ENCODE peak calls at places on chromosomes 16 and 17, in nine cellular contexts. B is A673; L is pancreas; S is upper lobe of left lung; X is cardiac muscle cell; J is GM23248; F is Panc1; H is CD8-positive, alpha-beta memory T cell; Q is psoas muscle. T is an unnamed sample.

GRCh38 chr17:1830288-1830687 is 483 bp downstream of the RPA1 start:
- DNase-seq in B (peak; percentile 25), L (no peak), S (no peak), X (peak; percentile 34), J (peak; percentile 35), F (no peak), H (no peak), Q (no peak), T (no peak)

GRCh38 chr16:66617010-66617434 is 12.5 kb downstream of the CMTM3 start:
- DNase-seq in B (no peak), L (no peak), S (no peak), X (no peak), J (no peak), F (no peak), H (no peak), Q (no peak), T (no peak)

GRCh38 chr16:9859706-9860105 is 322.5 kb downstream of the GRIN2A start:
- DNase-seq in B (peak; percentile 1), L (no peak), S (no peak), X (no peak), J (no peak), F (no peak), H (no peak), Q (no peak), T (no peak)

GRCh38 chr16:58503863-58504688 is 4.1 kb downstream of the NDRG4 start:
- DNase-seq in B (no peak), L (no peak), S (peak; percentile 54), X (no peak), J (no peak), F (no peak), H (no peak), Q (no peak), T (no peak)

GRCh38 chr17:951388-952132 is 28.0 kb downstream of the NXN start:
- DNase-seq in B (no peak), L (peak; percentile 54), S (peak; percentile 76), X (peak; percentile 87), J (peak; percentile 77), F (no peak), H (no peak), Q (no peak), T (no peak)

GRCh38 chr16:68737730-68738590 is 868 bp downstream of the CDH1 start:
- DNase-seq in B (no peak), L (peak; percentile 83), S (peak; percentile 87), X (peak; percentile 18), J (no peak), F (no peak), H (no peak), Q (no peak), T (no peak)

GRCh38 chr17:56786989-56787482 is 46.7 kb downstream of the C17orf67 start:
- DNase-seq in B (no peak), L (no peak), S (no peak), X (no peak), J (peak; percentile 96), F (peak; percentile 65), H (no peak), Q (no peak), T (no peak)

GRCh38 chr17:47708864-47709541 is 15.0 kb downstream of the TBKBP1 start:
- DNase-seq in B (no peak), L (peak; percentile 41), S (peak; percentile 89), X (no peak), J (no peak), F (no peak), H (no peak), Q (no peak), T (no peak)

GRCh38 chr17:82603981-82604448 is 44.2 kb downstream of the WDR45B start:
- DNase-seq in B (no peak), L (no peak), S (no peak), X (no peak), J (no peak), F (no peak), H (no peak), Q (no peak), T (peak; percentile 57)

GRCh38 chr17:67974598-67975066 is 21.6 kb downstream of the C17orf58 start:
- DNase-seq in B (peak; percentile 33), L (no peak), S (no peak), X (no peak), J (no peak), F (no peak), H (no peak), Q (no peak), T (no peak)

GRCh38 chr17:30187528-30187927 is 48.0 kb downstream of the SLC6A4 start:
- DNase-seq in B (no peak), L (no peak), S (no peak), X (no peak), J (no peak), F (no peak), H (no peak), Q (no peak), T (no peak)

GRCh38 chr16:79401157-79401556 is 199.4 kb downstream of the MAF start:
- DNase-seq in B (no peak), L (no peak), S (no peak), X (no peak), J (no peak), F (no peak), H (no peak), Q (no peak), T (no peak)
- H3K4me1 ChIP-seq in B (no peaks in the 10 kb centered on the region), L (no peaks in the 10 kb centered on the region), S (no peaks in the 10 kb centered on the region), X (no peaks in the 10 kb centered on the region), J (no peaks in the 10 kb centered on the region), F (no peaks in the 10 kb centered on the region), H (no peaks in the 10 kb centered on the region), Q (no peaks in the 10 kb centered on the region), T (no peaks in the 10 kb centered on the region)

GRCh38 chr16:88382491-88383400 is at the start of gene ZNF469:
- DNase-seq in B (no peak), L (no peak), S (peak; percentile 88), X (peak; percentile 69), J (peak; percentile 77), F (no peak), H (no peak), Q (peak; percentile 60), T (no peak)
- H3K27ac ChIP-seq in B (no peak within 1 kb of the TSS), L (no peak within 1 kb of the TSS), S (peak within 1 kb of the TSS; percentile 54), X (no peak within 1 kb of the TSS), J (peak within 1 kb of the TSS; percentile 40), F (peak within 1 kb of the TSS; percentile 39), H (no peak within 1 kb of the TSS), Q (no peak within 1 kb of the TSS), T (no peak within 1 kb of the TSS)

DNA sequence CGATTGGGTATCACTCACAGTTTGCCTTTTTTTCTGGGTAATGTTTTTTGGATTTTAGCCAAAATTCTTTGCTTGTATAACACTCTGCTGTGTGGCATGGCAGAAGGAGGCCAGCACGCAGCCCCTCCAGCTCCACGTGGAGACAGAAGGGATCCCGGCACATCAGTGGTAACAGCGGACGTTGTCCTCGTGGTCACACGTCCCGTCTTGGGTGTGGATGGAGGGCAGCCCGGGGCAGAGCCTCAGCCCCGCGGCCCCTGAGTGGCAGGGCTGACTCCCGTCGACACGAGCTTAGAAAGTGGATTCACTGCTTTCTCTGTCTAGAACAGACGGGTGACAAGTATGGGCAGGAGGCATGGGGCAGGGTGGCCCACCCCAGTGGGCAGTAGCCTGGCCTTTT is 69.0 kb downstream of the KLHDC4 start:
- DNase-seq in B (no peak), L (no peak), S (no peak), X (no peak), J (no peak), F (no peak), H (no peak), Q (no peak), T (no peak)
- H3K4me1 ChIP-seq in B (peaks cover 2% of the 10 kb centered on the region), L (no peaks in the 10 kb centered on the region), S (no peaks in the 10 kb centered on the region), X (peaks cover 1% of the 10 kb centered on the region), J (no peaks in the 10 kb centered on the region), F (no peaks in the 10 kb centered on the region), H (peaks cover 22% of the 10 kb centered on the region), Q (no peaks in the 10 kb centered on the region), T (peaks cover 11% of the 10 kb centered on the region)

DNA sequence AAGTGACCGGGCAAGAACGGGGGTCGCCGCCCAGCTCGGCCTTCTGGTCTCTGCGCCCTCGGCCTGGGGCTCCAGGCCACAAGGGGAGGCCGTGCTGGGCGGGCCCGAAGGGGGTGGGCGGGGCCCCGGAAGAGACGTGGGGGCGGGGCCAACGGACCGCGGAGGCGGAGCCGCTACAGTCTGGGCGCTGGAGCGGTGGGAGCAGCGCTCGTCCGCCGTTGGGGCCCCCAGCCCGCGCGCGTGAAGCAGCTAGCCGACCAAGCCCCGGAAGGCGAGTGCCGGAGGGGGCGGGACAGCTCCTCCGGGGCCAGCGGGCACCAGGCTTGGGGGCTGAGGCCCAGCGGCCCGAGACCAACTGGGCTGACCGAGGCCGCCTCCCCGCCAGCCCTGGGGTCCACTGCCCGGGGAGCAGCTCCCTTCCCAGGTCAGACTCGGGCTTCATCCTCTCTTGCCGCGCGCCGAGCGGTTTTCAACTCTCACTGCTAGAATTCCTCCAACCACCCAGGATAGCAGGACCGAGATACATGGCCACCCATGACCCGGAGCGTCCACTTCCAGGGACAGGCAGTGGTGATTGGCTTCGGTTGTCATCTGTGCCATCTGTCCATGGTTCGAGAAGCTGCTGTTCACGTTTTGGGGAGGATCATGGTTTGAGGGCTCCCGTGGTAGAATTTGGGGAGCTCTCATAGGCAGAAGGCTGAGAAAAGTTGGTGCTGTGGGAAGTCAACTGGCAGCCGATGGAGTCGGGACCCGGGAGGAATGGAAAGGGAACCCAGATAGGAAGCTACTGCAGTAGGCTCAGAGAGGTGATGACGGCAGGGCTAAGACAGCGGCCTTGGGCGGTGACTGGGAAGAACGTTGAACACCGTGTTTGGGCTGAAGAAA is 44.6 kb upstream of the LCMT1 start:
- DNase-seq in B (peak; percentile 77), L (peak; percentile 85), S (peak; percentile 97), X (peak; percentile 79), J (peak; percentile 88), F (no peak), H (peak; percentile 81), Q (peak; percentile 92), T (peak; percentile 86)
- H3K27ac ChIP-seq in B (peak overlapping the region; percentile 76), L (peak overlapping the region; percentile 88), S (peak overlapping the region; percentile 91), X (no peak overlapping the region), J (peak overlapping the region; percentile 55), F (peak overlapping the region; percentile 94), H (peak overlapping the region; percentile 77), Q (peak overlapping the region; percentile 95), T (peak overlapping the region; percentile 76)

GRCh38 chr16:84607694-84608093 is 10.2 kb downstream of the COTL1 start:
- DNase-seq in B (no peak), L (no peak), S (no peak), X (no peak), J (no peak), F (no peak), H (no peak), Q (no peak), T (no peak)
- H3K4me1 ChIP-seq in B (peaks cover 9% of the 10 kb centered on the region), L (no peaks in the 10 kb centered on the region), S (peaks cover 65% of the 10 kb centered on the region), X (peaks cover 10% of the 10 kb centered on the region), J (peaks cover 7% of the 10 kb centered on the region), F (peaks cover 30% of the 10 kb centered on the region), H (peaks cover 96% of the 10 kb centered on the region), Q (no peaks in the 10 kb centered on the region), T (peaks cover 88% of the 10 kb centered on the region)